ENCODE peak calls at places on chromosomes 1 and 21, in five cellular contexts. A is Calu3, B is activated B cell treated with CpG ODN at 0.5 μM for 24 hours, I is HFF-Myc, Q is Caco-2. C is an unnamed sample.

GRCh38 chr1:97384294-97384952 is 536.4 kb downstream of the DPYD start:
- DNase-seq in I (no peak), Q (no peak), B (no peak), A (no peak), C (no peak)

GRCh38 chr1:51313961-51314777 is 16.2 kb downstream of the TTC39A start:
- DNase-seq in Q (no peak), A (peak; percentile 40), B (no peak), I (no peak), C (no peak)

GRCh38 chr1:18899363-18900049 is 2.8 kb downstream of the ALDH4A1 start:
- DNase-seq in A (no peak), B (no peak), I (no peak), Q (no peak), C (no peak)

GRCh38 chr1:101309334-101310221 is 72.8 kb downstream of the S1PR1 start:
- DNase-seq in A (peak; percentile 44), Q (peak; percentile 37), I (no peak), B (peak; percentile 57), C (no peak)

GRCh38 chr1:231487019-231487418 is 41.5 kb upstream of the TSNAX start:
- DNase-seq in B (no peak), Q (no peak), I (peak; percentile 54), A (no peak), C (no peak)

GRCh38 chr1:43978551-43979260 is at the start of gene B4GALT2:
- DNase-seq in I (no peak), B (peak; percentile 44), A (peak; percentile 60), Q (no peak), C (no peak)

GRCh38 chr21:31317688-31318087 is 26.4 kb downstream of the TIAM1 start:
- DNase-seq in Q (no peak), B (no peak), I (no peak), A (no peak), C (no peak)

GRCh38 chr1:172041689-172042088 is 200.4 kb downstream of the DNM3 start:
- DNase-seq in A (no peak), B (no peak), Q (no peak), I (peak; percentile 24), C (no peak)

DNA sequence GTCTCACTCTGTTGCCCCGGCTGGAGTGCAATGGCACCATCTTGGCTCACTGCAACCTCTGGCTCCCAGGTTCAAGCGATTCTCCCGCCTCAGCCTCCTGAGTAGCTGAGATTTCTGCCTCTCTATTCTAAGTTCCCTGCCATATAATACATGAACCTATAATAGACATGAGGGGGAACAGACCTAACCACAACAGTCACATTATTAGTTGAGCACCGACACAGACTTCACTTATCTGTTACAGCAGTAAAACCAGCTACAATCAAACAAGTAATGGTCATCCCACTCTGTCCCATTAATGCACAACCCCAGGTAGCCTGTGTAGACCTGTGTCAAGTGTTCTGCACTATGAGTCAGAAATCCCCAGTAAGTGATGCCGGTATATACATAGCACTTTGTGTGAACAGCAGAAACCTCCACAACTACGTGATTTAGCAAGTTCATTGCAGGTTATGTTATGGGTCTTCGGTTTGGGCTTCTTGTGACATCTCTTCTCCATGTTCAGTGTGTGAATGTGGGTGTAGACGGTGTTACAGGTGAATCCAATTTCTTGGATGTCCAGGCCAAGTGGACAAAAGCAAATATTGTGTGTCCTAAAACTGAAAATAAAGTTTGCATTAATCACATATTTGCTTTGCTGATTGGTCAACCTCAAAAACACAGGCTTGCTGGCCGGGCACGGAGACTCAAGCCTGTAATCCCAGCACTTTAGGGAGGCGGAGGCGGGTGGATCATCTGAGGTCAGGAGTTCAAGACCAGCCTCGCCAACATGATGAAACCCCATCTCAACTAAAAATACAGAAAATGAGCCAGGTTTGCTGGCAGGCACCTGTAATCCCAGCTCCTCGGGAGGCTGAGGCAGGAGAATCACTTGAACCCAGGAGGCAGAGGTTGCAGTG is 3.6 kb downstream of the MMACHC start:
- DNase-seq in Q (no peak), A (no peak), B (no peak), I (no peak), C (no peak)
- TF ChIP-seq CTCF in Q (no peak), A (no peak), B (no peak), I (no peak), C (no peak)

GRCh38 chr1:202200112-202200548 is 6.5 kb downstream of the LGR6 start:
- DNase-seq in Q (no peak), I (no peak), B (no peak), A (peak; percentile 63), C (no peak)
- TF ChIP-seq CTCF in Q (peak; percentile 2), I (no peak), B (no peak), A (no peak), C (no peak)

GRCh38 chr1:20266642-20267041 is 24.0 kb upstream of the VWA5B1 start:
- DNase-seq in B (no peak), I (no peak), A (no peak), Q (no peak), C (no peak)
- TF ChIP-seq CTCF in B (no peak), I (no peak), A (no peak), Q (peak; percentile 12), C (no peak)

GRCh38 chr1:83815348-83815747 is 183.6 kb downstream of the TTLL7 start:
- DNase-seq in Q (no peak), A (no peak), B (no peak), I (peak; percentile 96), C (no peak)

GRCh38 chr1:83822206-83822605 is 176.7 kb downstream of the TTLL7 start:
- DNase-seq in A (no peak), I (no peak), B (no peak), Q (no peak), C (no peak)

GRCh38 chr1:83819436-83819835 is 179.5 kb downstream of the TTLL7 start:
- DNase-seq in I (no peak), A (no peak), Q (no peak), B (no peak), C (no peak)

GRCh38 chr1:83816836-83817235 is 182.1 kb downstream of the TTLL7 start:
- DNase-seq in I (no peak), Q (no peak), B (no peak), A (no peak), C (no peak)

DNA sequence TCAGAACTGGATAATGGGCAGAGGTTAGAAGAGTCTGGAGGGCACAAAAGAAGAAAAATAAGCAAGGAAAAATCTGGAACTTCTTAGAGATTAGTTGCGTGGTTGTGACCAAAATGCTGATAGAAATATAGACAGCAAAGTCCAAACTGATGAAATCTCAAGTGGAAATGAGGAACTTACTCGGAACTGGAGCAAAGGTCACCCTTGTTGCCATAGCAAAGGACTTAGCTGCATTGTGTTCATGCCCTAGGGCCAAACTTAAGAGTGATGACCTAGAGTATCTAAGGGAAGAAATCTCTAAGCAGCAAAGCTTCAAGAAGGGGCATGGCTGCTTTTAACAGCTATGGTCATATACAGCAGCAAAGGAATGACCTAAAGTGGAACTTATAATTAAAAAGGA is 180.0 kb downstream of the TTLL7 start:
- DNase-seq in A (no peak), B (no peak), I (no peak), Q (peak; percentile 45), C (no peak)
- TF ChIP-seq CTCF in A (no peak), B (no peak), I (no peak), Q (no peak), C (no peak)

DNA sequence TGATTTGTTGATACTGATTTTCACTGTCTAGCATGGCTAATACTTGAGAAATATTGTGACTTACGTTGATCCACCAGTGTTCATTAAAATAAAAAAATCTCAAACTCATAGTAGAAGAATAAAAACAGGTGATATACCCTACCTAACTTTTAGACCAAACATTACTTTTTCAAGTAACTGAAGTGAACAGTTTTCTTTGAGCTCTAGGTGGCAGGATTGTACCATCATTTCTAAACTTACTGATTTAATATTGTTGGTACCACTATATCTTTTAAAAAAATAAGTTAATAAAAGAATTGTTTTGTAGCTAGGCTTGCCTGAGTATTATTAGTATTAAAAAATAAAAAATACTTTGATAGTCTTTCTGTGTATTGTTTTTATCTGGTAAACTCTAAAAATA is 21.5 kb downstream of the CDC73 start:
- DNase-seq in B (no peak), Q (no peak), A (no peak), I (no peak), C (no peak)
- TF ChIP-seq CTCF in B (no peak), Q (peak; percentile 20), A (no peak), I (no peak), C (no peak)

GRCh38 chr1:24931481-24932221 is 1.6 kb upstream of the RUNX3 start:
- DNase-seq in I (no peak), A (no peak), Q (no peak), B (no peak), C (no peak)

GRCh38 chr1:24933468-24933867 is 3.4 kb upstream of the RUNX3 start:
- DNase-seq in B (no peak), Q (no peak), A (no peak), I (no peak), C (no peak)

GRCh38 chr1:24932725-24933294 is 2.7 kb upstream of the RUNX3 start:
- DNase-seq in B (no peak), I (no peak), A (no peak), Q (no peak), C (no peak)

GRCh38 chr1:24930703-24931480 is 816 bp upstream of the RUNX3 start:
- DNase-seq in A (no peak), B (no peak), I (no peak), Q (no peak), C (no peak)

GRCh38 chr1:24932284-24932683 is 2.2 kb upstream of the RUNX3 start:
- DNase-seq in B (peak; percentile 77), I (no peak), Q (no peak), A (peak; percentile 68), C (no peak)
- TF ChIP-seq CTCF in B (peak; percentile 70), I (peak; percentile 18), Q (no peak), A (peak; percentile 58), C (peak; percentile 5)

GRCh38 chr21:35732788-35733187 is 327.5 kb downstream of the SETD4 start:
- DNase-seq in I (no peak), A (peak; percentile 35), B (no peak), Q (no peak), C (no peak)

GRCh38 chr21:35727830-35728229 is 332.5 kb downstream of the SETD4 start:
- DNase-seq in I (no peak), A (no peak), Q (no peak), B (no peak), C (no peak)

GRCh38 chr21:35730325-35730724 is 330.0 kb downstream of the SETD4 start:
- DNase-seq in Q (no peak), I (no peak), B (no peak), A (no peak), C (no peak)
- TF ChIP-seq CTCF in Q (no peak), I (no peak), B (no peak), A (no peak), C (no peak)

DNA sequence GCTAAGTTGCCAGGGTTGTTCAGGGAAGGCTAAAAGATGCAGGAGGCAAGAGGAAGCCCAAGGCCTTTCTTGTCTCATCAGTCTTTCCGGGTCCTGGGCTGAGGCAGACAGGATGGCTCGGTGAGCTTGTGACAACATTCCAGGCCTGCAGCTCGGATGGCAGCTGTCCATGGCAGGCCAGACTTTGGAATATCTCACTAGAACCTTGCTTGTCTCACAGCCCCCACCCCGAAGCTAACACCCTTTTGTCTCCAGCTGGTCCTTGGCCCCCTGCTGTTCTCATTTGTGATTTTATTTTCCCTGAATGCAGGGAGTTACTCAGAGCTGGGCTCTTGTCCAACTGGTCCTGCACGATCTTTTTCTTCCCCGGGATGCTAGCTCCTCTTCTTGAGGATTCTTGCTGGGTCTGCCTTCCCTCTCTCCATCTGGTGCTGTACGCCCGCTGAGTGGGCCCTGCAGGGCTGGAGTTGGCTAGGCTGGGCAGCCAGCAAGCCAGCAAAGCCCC is 477.2 kb upstream of the CAMK1G start:
- DNase-seq in A (no peak), B (no peak), I (peak; percentile 24), Q (no peak), C (no peak)
- TF ChIP-seq CTCF in A (no peak), B (no peak), I (peak; percentile 12), Q (no peak), C (no peak)